ENCODE peak calls at places on chromosome 17, in nine cellular contexts. X is body of pancreas, L is lower lobe of right lung, W is right atrium auricular region, E is WERI-Rb-1, N is AG10803, C is cardiac fibroblast, G is HFF-Myc, M is cardiac muscle cell. H is an unnamed sample.

GRCh38 chr17:12789075-12789975 is at the start of gene ARHGAP44:
- DNase-seq in X (peak; percentile 73), L (peak; percentile 71), W (peak; percentile 62), E (peak; percentile 71), N (peak; percentile 53), C (peak; percentile 75), G (no peak), M (peak; percentile 76), H (peak; percentile 65)

GRCh38 chr17:28041844-28042656 is 427 bp upstream of the NLK start:
- DNase-seq in X (no peak), L (no peak), W (no peak), E (peak; percentile 14), N (peak; percentile 3), C (no peak), G (peak; percentile 20), M (no peak), H (no peak)

GRCh38 chr17:79519152-79519523 is 91.7 kb downstream of the RBFOX3 start:
- DNase-seq in X (no peak), L (no peak), W (no peak), E (no peak), N (no peak), C (no peak), G (no peak), M (no peak), H (no peak)

GRCh38 chr17:76667356-76667755 is 23.8 kb upstream of the ST6GALNAC1 start:
- DNase-seq in X (no peak), L (no peak), W (no peak), E (no peak), N (no peak), C (no peak), G (no peak), M (no peak), H (no peak)

GRCh38 chr17:2898255-2898926 is 102.2 kb downstream of the RAP1GAP2 start:
- DNase-seq in X (peak; percentile 95), L (no peak), W (no peak), E (no peak), N (no peak), C (no peak), G (no peak), M (no peak), H (no peak)

GRCh38 chr17:81888105-81888987 is 3.0 kb downstream of the ALYREF start:
- DNase-seq in X (no peak), L (no peak), W (no peak), E (no peak), N (no peak), C (no peak), G (no peak), M (no peak), H (no peak)

GRCh38 chr17:3982541-3983017 is 18.3 kb upstream of the ATP2A3 start:
- DNase-seq in X (no peak), L (peak; percentile 28), W (no peak), E (no peak), N (no peak), C (no peak), G (no peak), M (no peak), H (no peak)

GRCh38 chr17:50953831-50954601 is 87.9 kb upstream of the TOB1 start:
- DNase-seq in X (no peak), L (peak; percentile 69), W (peak; percentile 58), E (peak; percentile 98), N (peak; percentile 73), C (peak; percentile 72), G (peak; percentile 61), M (peak; percentile 70), H (peak; percentile 76)

GRCh38 chr17:83156408-83156807 is 77.0 kb downstream of the METRNL start:
- DNase-seq in X (no peak), L (no peak), W (peak; percentile 55), E (no peak), N (no peak), C (no peak), G (no peak), M (no peak), H (no peak)

DNA sequence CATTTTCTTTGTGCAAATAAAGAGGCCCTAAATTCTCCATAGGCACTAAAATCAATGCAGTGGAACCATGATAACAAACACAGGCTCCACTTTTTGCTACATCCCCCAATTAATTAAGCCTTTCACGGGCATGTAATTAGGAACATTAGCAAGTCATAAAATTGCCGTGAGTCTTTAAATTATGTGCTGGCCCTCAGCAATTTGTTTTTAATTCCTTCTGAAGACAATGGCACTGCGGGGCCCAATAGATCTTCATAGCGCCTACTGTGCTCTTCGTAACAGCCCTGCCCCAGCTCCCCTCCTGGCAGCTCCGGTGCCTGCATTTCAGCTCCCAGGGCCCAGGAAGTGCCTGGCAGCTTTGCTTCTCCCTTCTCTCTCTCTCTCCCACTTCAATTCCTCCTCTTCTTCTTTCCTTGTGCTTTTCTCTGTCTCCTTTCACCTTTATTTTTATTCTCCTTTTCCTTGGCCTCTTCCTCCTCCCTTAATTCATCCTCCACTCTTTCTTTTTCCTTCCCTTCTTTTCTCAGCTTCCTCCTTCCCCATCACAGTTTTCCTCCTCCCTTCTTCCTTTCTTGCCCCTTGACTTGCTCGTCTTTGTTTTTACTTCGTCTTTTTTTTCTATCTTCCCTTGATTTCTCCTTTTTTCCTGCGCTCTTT is 99.5 kb upstream of the LHX1 start:
- DNase-seq in X (no peak), L (no peak), W (no peak), E (no peak), N (no peak), C (no peak), G (no peak), M (no peak), H (no peak)
- TF ChIP-seq CTCF in X (no peak), L (no peak), W (no peak), E (no peak), N (no peak), C (no peak), G (no peak), M (no peak), H (no peak)

GRCh38 chr17:57143341-57143740 is 58.3 kb downstream of the AKAP1 start:
- DNase-seq in X (no peak), L (no peak), W (no peak), E (no peak), N (no peak), C (no peak), G (no peak), M (no peak), H (no peak)

GRCh38 chr17:57144567-57144966 is 59.5 kb downstream of the AKAP1 start:
- DNase-seq in X (no peak), L (no peak), W (no peak), E (no peak), N (no peak), C (no peak), G (no peak), M (no peak), H (no peak)

GRCh38 chr17:57142925-57143324 is 57.9 kb downstream of the AKAP1 start:
- DNase-seq in X (no peak), L (no peak), W (no peak), E (no peak), N (peak; percentile 8), C (peak; percentile 23), G (no peak), M (peak; percentile 23), H (peak; percentile 12)

GRCh38 chr17:57143919-57144318 is 58.9 kb downstream of the AKAP1 start:
- DNase-seq in X (no peak), L (no peak), W (no peak), E (no peak), N (no peak), C (no peak), G (no peak), M (no peak), H (no peak)

GRCh38 chr17:57145347-57145746 is 60.3 kb downstream of the AKAP1 start:
- DNase-seq in X (no peak), L (no peak), W (no peak), E (peak; percentile 87), N (no peak), C (no peak), G (no peak), M (no peak), H (no peak)
- H3K4me3 ChIP-seq in X (no peak overlapping the region), L (no peak overlapping the region), W (no peak overlapping the region), E (no peak overlapping the region), N (no peak overlapping the region), C (no peak overlapping the region), G (no peak overlapping the region), M (no peak overlapping the region), H (no peak overlapping the region)

DNA sequence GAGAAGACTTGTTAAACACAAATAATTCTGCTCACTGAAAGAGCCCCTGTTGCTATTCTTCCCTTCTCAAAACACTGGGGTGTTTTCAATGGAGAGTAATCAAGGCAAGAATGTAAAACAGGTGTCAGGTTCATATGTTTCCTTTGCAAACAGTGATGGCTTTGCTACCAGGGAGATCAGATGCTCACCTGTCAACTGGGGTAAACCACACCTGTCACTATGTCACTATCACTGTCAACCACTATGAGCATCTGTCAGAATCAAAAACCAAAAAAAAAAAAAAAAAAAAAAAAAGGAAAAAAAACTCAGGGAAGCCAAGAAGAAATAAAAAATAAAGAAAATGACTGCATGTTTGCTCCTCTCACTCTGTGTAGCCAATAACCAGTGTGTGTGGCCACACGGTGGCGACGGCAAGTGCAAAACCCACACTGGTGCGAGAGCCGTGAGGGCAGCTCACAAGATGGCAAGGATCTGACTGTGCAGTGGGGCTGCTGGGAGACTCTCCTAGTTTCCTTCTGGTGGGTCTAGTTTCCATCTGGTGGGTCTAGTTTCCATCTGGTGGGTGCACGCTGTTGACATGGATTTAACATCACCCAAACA is 22.7 kb downstream of the USP22 start:
- DNase-seq in X (peak; percentile 49), L (no peak), W (no peak), E (peak; percentile 47), N (peak; percentile 41), C (peak; percentile 49), G (no peak), M (peak; percentile 54), H (peak; percentile 53)
- TF ChIP-seq CTCF in X (peak; percentile 17), L (no peak), W (no peak), E (peak; percentile 43), N (peak; percentile 43), C (peak; percentile 42), G (peak; percentile 35), M (peak; percentile 34), H (peak; percentile 45)

DNA sequence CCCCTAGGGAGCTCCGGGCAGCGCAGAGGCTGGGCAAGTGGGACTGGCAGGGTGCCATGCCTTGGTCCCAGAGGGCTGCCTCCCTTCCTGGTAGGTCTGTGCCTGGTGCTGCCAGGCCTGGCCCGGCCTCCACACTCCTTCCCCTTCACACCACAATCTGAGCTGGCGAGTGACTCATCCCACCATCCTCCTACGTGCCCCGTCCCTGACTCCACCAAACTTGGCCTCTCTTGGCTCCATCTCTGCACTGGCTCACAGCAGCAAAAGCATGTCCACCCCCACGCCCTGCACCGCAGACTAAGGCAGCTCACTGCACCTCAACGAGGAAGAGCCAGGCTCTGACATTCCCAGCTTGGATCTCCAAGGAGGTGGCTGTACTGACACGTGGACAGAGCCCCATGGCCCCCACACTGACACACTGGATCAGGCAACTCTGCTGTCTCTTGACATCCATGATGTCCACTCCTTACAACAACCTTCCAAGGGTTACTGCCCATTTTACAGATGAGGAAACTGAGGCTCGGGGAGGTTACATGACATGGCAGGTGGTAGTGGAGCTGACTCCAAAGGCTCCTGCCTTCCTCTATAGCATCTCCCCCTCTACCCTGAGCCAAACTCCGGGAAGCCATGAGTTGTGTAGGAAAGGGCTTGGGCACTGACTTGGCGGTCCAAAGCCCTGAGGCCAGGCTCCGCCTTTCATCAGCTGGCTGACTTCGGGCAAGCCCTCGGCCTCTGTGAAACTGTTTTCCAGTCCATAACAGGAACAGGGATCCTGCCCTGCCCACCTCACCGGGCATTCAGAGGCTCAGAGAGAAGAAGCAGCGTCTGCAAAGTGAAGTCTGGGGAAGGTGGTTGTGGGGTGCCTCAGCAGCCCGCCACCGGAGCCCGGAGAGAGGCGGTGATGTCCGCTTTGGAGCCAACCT is 20.1 kb upstream of the KRT19 start:
- DNase-seq in X (peak; percentile 46), L (peak; percentile 67), W (peak; percentile 66), E (no peak), N (peak; percentile 98), C (peak; percentile 97), G (peak; percentile 91), M (peak; percentile 98), H (peak; percentile 97)
- H3K4me3 ChIP-seq in X (no peak overlapping the region), L (peak overlapping the region; percentile 32), W (no peak overlapping the region), E (no peak overlapping the region), N (no peak overlapping the region), C (peak overlapping the region; percentile 18), G (no peak overlapping the region), M (no peak overlapping the region), H (peak overlapping the region; percentile 10)